ENCODE peak calls at places on chromosome 20, in seven cellular contexts. One of them, this sample, is unnamed.

GRCh38 chr20:45337367-45338120 is 10.7 kb downstream of the SDC4 start:
- DNase-seq in IMR-90: peak; percentile 94
- DNase-seq in H9: no peak
- DNase-seq in mesendoderm: peak; percentile 91
- DNase-seq in trophoblast cell: peak; percentile 83
- DNase-seq in H1: no peak
- DNase-seq in mesenchymal stem cell: peak; percentile 89
- DNase-seq in this sample: no peak

GRCh38 chr20:63270606-63271325 is 1.8 kb upstream of the ARFGAP1 start:
- DNase-seq in mesenchymal stem cell: no peak
- DNase-seq in H9: no peak
- DNase-seq in IMR-90: no peak
- DNase-seq in trophoblast cell: no peak
- DNase-seq in mesendoderm: no peak
- DNase-seq in H1: no peak
- DNase-seq in this sample: no peak

GRCh38 chr20:47317127-47317895 is 39.2 kb downstream of the ZMYND8 start:
- DNase-seq in mesendoderm: peak; percentile 97
- DNase-seq in IMR-90: peak; percentile 98
- DNase-seq in trophoblast cell: peak; percentile 70
- DNase-seq in H1: no peak
- DNase-seq in H9: peak; percentile 85
- DNase-seq in mesenchymal stem cell: peak; percentile 99
- DNase-seq in this sample: no peak

GRCh38 chr20:36845288-36845969 is 30.5 kb upstream of the TLDC2 start:
- DNase-seq in mesendoderm: no peak
- DNase-seq in H9: no peak
- DNase-seq in mesenchymal stem cell: no peak
- DNase-seq in trophoblast cell: no peak
- DNase-seq in IMR-90: no peak
- DNase-seq in H1: no peak
- DNase-seq in this sample: no peak

GRCh38 chr20:51470907-51471411 is 71.6 kb downstream of the NFATC2 start:
- DNase-seq in H9: no peak
- DNase-seq in trophoblast cell: no peak
- DNase-seq in mesenchymal stem cell: no peak
- DNase-seq in mesendoderm: no peak
- DNase-seq in IMR-90: no peak
- DNase-seq in H1: no peak
- DNase-seq in this sample: no peak

GRCh38 chr20:35490736-35491181 is 35.4 kb downstream of the CEP250 start:
- DNase-seq in trophoblast cell: no peak
- DNase-seq in H9: no peak
- DNase-seq in H1: no peak
- DNase-seq in mesendoderm: no peak
- DNase-seq in mesenchymal stem cell: no peak
- DNase-seq in IMR-90: no peak
- DNase-seq in this sample: no peak

GRCh38 chr20:46978871-46979536 is 84.4 kb downstream of the EYA2 start:
- DNase-seq in H9: no peak
- DNase-seq in H1: no peak
- DNase-seq in trophoblast cell: no peak
- DNase-seq in mesenchymal stem cell: no peak
- DNase-seq in IMR-90: no peak
- DNase-seq in mesendoderm: no peak
- DNase-seq in this sample: no peak

GRCh38 chr20:63356931-63357879 is 3.9 kb downstream of the CHRNA4 start:
- DNase-seq in trophoblast cell: no peak
- DNase-seq in H9: no peak
- DNase-seq in IMR-90: no peak
- DNase-seq in mesenchymal stem cell: no peak
- DNase-seq in H1: no peak
- DNase-seq in mesendoderm: no peak
- DNase-seq in this sample: no peak

GRCh38 chr20:403582-403957 is 4.5 kb upstream of the RBCK1 start:
- DNase-seq in IMR-90: no peak
- DNase-seq in mesendoderm: no peak
- DNase-seq in mesenchymal stem cell: no peak
- DNase-seq in H9: no peak
- DNase-seq in H1: no peak
- DNase-seq in trophoblast cell: no peak
- DNase-seq in this sample: no peak

GRCh38 chr20:34579191-34579661 is 20.7 kb downstream of the MAP1LC3A start:
- DNase-seq in H1: no peak
- DNase-seq in H9: no peak
- DNase-seq in mesenchymal stem cell: peak; percentile 82
- DNase-seq in trophoblast cell: peak; percentile 20
- DNase-seq in mesendoderm: no peak
- DNase-seq in IMR-90: peak; percentile 82
- DNase-seq in this sample: no peak

GRCh38 chr20:20755674-20756319 is 43.4 kb upstream of the RALGAPA2 start:
- DNase-seq in H9: no peak
- DNase-seq in H1: no peak
- DNase-seq in mesendoderm: no peak
- DNase-seq in IMR-90: no peak
- DNase-seq in trophoblast cell: no peak
- DNase-seq in mesenchymal stem cell: no peak
- DNase-seq in this sample: no peak

GRCh38 chr20:32580970-32581838 is 3.9 kb downstream of the NOL4L start:
- DNase-seq in IMR-90: no peak
- DNase-seq in trophoblast cell: no peak
- DNase-seq in H1: no peak
- DNase-seq in H9: no peak
- DNase-seq in mesenchymal stem cell: peak; percentile 48
- DNase-seq in mesendoderm: no peak
- DNase-seq in this sample: no peak

GRCh38 chr20:1897965-1898464 is 2.8 kb downstream of the SIRPA start:
- DNase-seq in H1: no peak
- DNase-seq in IMR-90: no peak
- DNase-seq in mesendoderm: no peak
- DNase-seq in trophoblast cell: no peak
- DNase-seq in mesenchymal stem cell: peak; percentile 19
- DNase-seq in H9: no peak
- DNase-seq in this sample: no peak

GRCh38 chr20:31474097-31474436 is 860 bp downstream of the DEFB124 start:
- DNase-seq in trophoblast cell: no peak
- DNase-seq in H1: no peak
- DNase-seq in H9: no peak
- DNase-seq in mesendoderm: no peak
- DNase-seq in mesenchymal stem cell: no peak
- DNase-seq in IMR-90: no peak
- DNase-seq in this sample: no peak

GRCh38 chr20:354298-354977 is 7.5 kb downstream of the NRSN2 start:
- DNase-seq in trophoblast cell: peak; percentile 53
- DNase-seq in IMR-90: peak; percentile 67
- DNase-seq in mesenchymal stem cell: peak; percentile 82
- DNase-seq in H1: no peak
- DNase-seq in mesendoderm: peak; percentile 84
- DNase-seq in H9: peak; percentile 78
- DNase-seq in this sample: peak; percentile 69

GRCh38 chr20:23022849-23023248 is 12.3 kb upstream of the SSTR4 start:
- DNase-seq in IMR-90: no peak
- DNase-seq in mesenchymal stem cell: no peak
- DNase-seq in H1: no peak
- DNase-seq in trophoblast cell: no peak
- DNase-seq in H9: no peak
- DNase-seq in mesendoderm: no peak
- DNase-seq in this sample: no peak

GRCh38 chr20:2128542-2128941 is 26.9 kb downstream of the STK35 start:
- DNase-seq in H1: no peak
- DNase-seq in trophoblast cell: no peak
- DNase-seq in IMR-90: no peak
- DNase-seq in mesendoderm: no peak
- DNase-seq in mesenchymal stem cell: no peak
- DNase-seq in H9: no peak
- DNase-seq in this sample: no peak

GRCh38 chr20:23049201-23049932 is at the start of gene THBD:
- DNase-seq in H1: no peak
- DNase-seq in IMR-90: peak; percentile 12
- DNase-seq in H9: peak; percentile 71
- DNase-seq in trophoblast cell: peak; percentile 35
- DNase-seq in mesenchymal stem cell: peak; percentile 86
- DNase-seq in mesendoderm: peak; percentile 57
- DNase-seq in this sample: peak; percentile 30

GRCh38 chr20:6623989-6624388 is 143.5 kb upstream of the BMP2 start:
- DNase-seq in IMR-90: no peak
- DNase-seq in H9: peak; percentile 33
- DNase-seq in H1: no peak
- DNase-seq in mesendoderm: peak; percentile 90
- DNase-seq in trophoblast cell: no peak
- DNase-seq in mesenchymal stem cell: no peak
- DNase-seq in this sample: peak; percentile 6

GRCh38 chr20:33995053-33995816 is 1.5 kb downstream of the RALY start:
- DNase-seq in mesendoderm: peak; percentile 18
- DNase-seq in mesenchymal stem cell: peak; percentile 27
- DNase-seq in trophoblast cell: no peak
- DNase-seq in H1: no peak
- DNase-seq in IMR-90: no peak
- DNase-seq in H9: no peak
- DNase-seq in this sample: no peak

GRCh38 chr20:11432407-11432806 is 485.3 kb upstream of the BTBD3 start:
- DNase-seq in IMR-90: peak; percentile 95
- DNase-seq in H1: no peak
- DNase-seq in H9: no peak
- DNase-seq in mesendoderm: no peak
- DNase-seq in mesenchymal stem cell: peak; percentile 46
- DNase-seq in trophoblast cell: no peak
- DNase-seq in this sample: no peak

GRCh38 chr20:33964431-33964830 is 29.3 kb upstream of the RALY start:
- DNase-seq in H1: no peak
- DNase-seq in mesendoderm: no peak
- DNase-seq in mesenchymal stem cell: no peak
- DNase-seq in IMR-90: no peak
- DNase-seq in trophoblast cell: no peak
- DNase-seq in H9: no peak
- DNase-seq in this sample: no peak

GRCh38 chr20:60365882-60366281 is 407.7 kb downstream of the CDH26 start:
- DNase-seq in mesendoderm: no peak
- DNase-seq in trophoblast cell: no peak
- DNase-seq in mesenchymal stem cell: no peak
- DNase-seq in H1: no peak
- DNase-seq in H9: no peak
- DNase-seq in IMR-90: no peak
- DNase-seq in this sample: no peak
- H3K79me1 ChIP-seq in mesendoderm: no peaks in the 10 kb centered on the region
- H3K79me1 ChIP-seq in trophoblast cell: no peaks in the 10 kb centered on the region
- H3K79me1 ChIP-seq in mesenchymal stem cell: no peaks in the 10 kb centered on the region
- H3K79me1 ChIP-seq in H1: no peaks in the 10 kb centered on the region
- H3K79me1 ChIP-seq in H9: no peaks in the 10 kb centered on the region
- H3K79me1 ChIP-seq in IMR-90: no peaks in the 10 kb centered on the region
- H3K79me1 ChIP-seq in this sample: no peaks in the 10 kb centered on the region

GRCh38 chr20:17456226-17456625 is 75.0 kb downstream of the BFSP1 start:
- DNase-seq in H9: no peak
- DNase-seq in trophoblast cell: no peak
- DNase-seq in mesenchymal stem cell: no peak
- DNase-seq in H1: no peak
- DNase-seq in mesendoderm: no peak
- DNase-seq in IMR-90: no peak
- DNase-seq in this sample: no peak
- H3K79me1 ChIP-seq in H9: no peaks in the 10 kb centered on the region
- H3K79me1 ChIP-seq in trophoblast cell: no peaks in the 10 kb centered on the region
- H3K79me1 ChIP-seq in mesenchymal stem cell: no peaks in the 10 kb centered on the region
- H3K79me1 ChIP-seq in H1: no peaks in the 10 kb centered on the region
- H3K79me1 ChIP-seq in mesendoderm: no peaks in the 10 kb centered on the region
- H3K79me1 ChIP-seq in IMR-90: no peaks in the 10 kb centered on the region
- H3K79me1 ChIP-seq in this sample: no peaks in the 10 kb centered on the region

GRCh38 chr20:50379991-50380696 is 130.0 kb upstream of the PTPN1 start:
- DNase-seq in H1: no peak
- DNase-seq in mesenchymal stem cell: no peak
- DNase-seq in IMR-90: no peak
- DNase-seq in H9: no peak
- DNase-seq in mesendoderm: no peak
- DNase-seq in trophoblast cell: no peak
- DNase-seq in this sample: no peak

GRCh38 chr20:50380697-50381040 is 129.5 kb upstream of the PTPN1 start:
- DNase-seq in mesenchymal stem cell: peak; percentile 55
- DNase-seq in H9: no peak
- DNase-seq in trophoblast cell: no peak
- DNase-seq in mesendoderm: no peak
- DNase-seq in H1: no peak
- DNase-seq in IMR-90: peak; percentile 65
- DNase-seq in this sample: no peak

GRCh38 chr20:50379049-50379990 is 130.9 kb upstream of the PTPN1 start:
- DNase-seq in IMR-90: peak; percentile 92
- DNase-seq in trophoblast cell: no peak
- DNase-seq in H9: no peak
- DNase-seq in mesenchymal stem cell: peak; percentile 80
- DNase-seq in mesendoderm: no peak
- DNase-seq in H1: no peak
- DNase-seq in this sample: no peak

GRCh38 chr20:50381053-50381732 is 129.0 kb upstream of the PTPN1 start:
- DNase-seq in H9: no peak
- DNase-seq in mesendoderm: no peak
- DNase-seq in trophoblast cell: no peak
- DNase-seq in IMR-90: no peak
- DNase-seq in mesenchymal stem cell: no peak
- DNase-seq in H1: no peak
- DNase-seq in this sample: no peak

GRCh38 chr20:50381771-50382593 is 128.2 kb upstream of the PTPN1 start:
- DNase-seq in IMR-90: no peak
- DNase-seq in H9: no peak
- DNase-seq in H1: no peak
- DNase-seq in trophoblast cell: no peak
- DNase-seq in mesenchymal stem cell: no peak
- DNase-seq in mesendoderm: no peak
- DNase-seq in this sample: no peak
- H3K79me1 ChIP-seq in IMR-90: no peaks in the 10 kb centered on the region
- H3K79me1 ChIP-seq in H9: no peaks in the 10 kb centered on the region
- H3K79me1 ChIP-seq in H1: no peaks in the 10 kb centered on the region
- H3K79me1 ChIP-seq in trophoblast cell: no peaks in the 10 kb centered on the region
- H3K79me1 ChIP-seq in mesenchymal stem cell: no peaks in the 10 kb centered on the region
- H3K79me1 ChIP-seq in mesendoderm: no peaks in the 10 kb centered on the region
- H3K79me1 ChIP-seq in this sample: no peaks in the 10 kb centered on the region

GRCh38 chr20:58112017-58112781 is 116.3 kb downstream of the ANKRD60 start:
- DNase-seq in IMR-90: peak; percentile 36
- DNase-seq in H1: no peak
- DNase-seq in trophoblast cell: peak; percentile 90
- DNase-seq in mesenchymal stem cell: no peak
- DNase-seq in H9: peak; percentile 13
- DNase-seq in mesendoderm: no peak
- DNase-seq in this sample: no peak
- H3K79me1 ChIP-seq in IMR-90: no peaks in the 10 kb centered on the region
- H3K79me1 ChIP-seq in H1: no peaks in the 10 kb centered on the region
- H3K79me1 ChIP-seq in trophoblast cell: no peaks in the 10 kb centered on the region
- H3K79me1 ChIP-seq in mesenchymal stem cell: no peaks in the 10 kb centered on the region
- H3K79me1 ChIP-seq in H9: no peaks in the 10 kb centered on the region
- H3K79me1 ChIP-seq in mesendoderm: no peaks in the 10 kb centered on the region
- H3K79me1 ChIP-seq in this sample: no peaks in the 10 kb centered on the region

This sample was measured in neuronal stem cell.